ENCODE peak calls at places on chromosomes 5 and 9, in six cellular contexts. D is neuronal stem cell, Y is H9, U is IMR-90, A is H1, S is trophoblast cell. B is an unnamed sample.

GRCh38 chr9:134460206-134460605 is 134.0 kb downstream of the RXRA start:
- DNase-seq in Y (no peak), S (no peak), U (no peak), D (no peak), A (no peak), B (no peak)

GRCh38 chr5:1127991-1128785 is 16.3 kb upstream of the SLC12A7 start:
- DNase-seq in S (no peak), U (no peak), Y (no peak), A (no peak), D (no peak), B (peak; percentile 97)

GRCh38 chr9:135498381-135499126 is 1.9 kb upstream of the MRPS2 start:
- DNase-seq in U (no peak), A (no peak), D (no peak), S (no peak), Y (no peak), B (no peak)

GRCh38 chr9:84893360-84894128 is 224.0 kb downstream of the NTRK2 start:
- DNase-seq in U (no peak), A (no peak), Y (no peak), S (no peak), D (no peak), B (no peak)

GRCh38 chr9:108419379-108419778 is 436.4 kb downstream of the ACTL7B start:
- DNase-seq in Y (no peak), D (no peak), A (no peak), U (no peak), S (no peak), B (no peak)

GRCh38 chr9:35736201-35736633 is 3.8 kb downstream of the CREB3 start:
- DNase-seq in S (no peak), Y (peak; percentile 85), U (peak; percentile 79), A (no peak), D (peak; percentile 58), B (peak; percentile 90)

GRCh38 chr5:113147088-113147487 is 170.5 kb downstream of the DCP2 start:
- DNase-seq in A (no peak), S (no peak), Y (no peak), D (no peak), U (peak; percentile 99), B (peak; percentile 95)

GRCh38 chr5:89417515-89417914 is 534.5 kb upstream of the MEF2C start:
- DNase-seq in A (no peak), Y (no peak), S (no peak), U (no peak), D (no peak), B (no peak)

GRCh38 chr9:113274474-113275146 is 762 bp downstream of the CDC26 start:
- DNase-seq in Y (no peak), S (peak; percentile 27), A (no peak), D (peak; percentile 71), U (peak; percentile 64), B (peak; percentile 80)

GRCh38 chr9:89234636-89235035 is 56.0 kb upstream of the SHC3 start:
- DNase-seq in Y (peak; percentile 63), A (no peak), U (peak; percentile 13), D (no peak), S (no peak), B (no peak)

GRCh38 chr9:85290019-85290418 is 451.7 kb downstream of the AGTPBP1 start:
- DNase-seq in S (no peak), U (no peak), Y (no peak), D (no peak), A (no peak), B (no peak)

GRCh38 chr5:158819840-158820620 is 279.7 kb downstream of the EBF1 start:
- DNase-seq in Y (no peak), D (no peak), A (no peak), S (no peak), U (peak; percentile 33), B (peak; percentile 16)

GRCh38 chr5:154461531-154461930 is 15.7 kb downstream of the SAP30L start:
- DNase-seq in Y (peak; percentile 49), D (no peak), A (no peak), S (peak; percentile 23), U (peak; percentile 34), B (peak; percentile 61)

GRCh38 chr5:22250528-22250927 is 602.6 kb downstream of the CDH12 start:
- DNase-seq in Y (no peak), A (no peak), D (no peak), S (no peak), U (no peak), B (no peak)

GRCh38 chr9:77899679-77900354 is 131.8 kb downstream of the GNAQ start:
- DNase-seq in D (no peak), U (peak; percentile 87), S (no peak), A (no peak), Y (no peak), B (peak; percentile 70)

GRCh38 chr5:149932445-149933350 is 11.9 kb downstream of the PDE6A start:
- DNase-seq in D (no peak), U (no peak), S (no peak), Y (peak; percentile 70), A (no peak), B (no peak)

GRCh38 chr9:72540348-72540873 is 19.0 kb downstream of the TMC1 start:
- DNase-seq in A (no peak), U (peak; percentile 49), S (peak; percentile 83), Y (no peak), D (no peak), B (peak; percentile 48)

GRCh38 chr9:14366071-14366470 is 52.1 kb upstream of the NFIB start:
- DNase-seq in S (no peak), A (no peak), D (no peak), U (peak; percentile 93), Y (no peak), B (no peak)

GRCh38 chr5:127875235-127876021 is 172.2 kb downstream of the CCDC192 start:
- DNase-seq in Y (peak; percentile 62), D (peak; percentile 14), S (peak; percentile 38), A (peak; percentile 1), U (peak; percentile 52), B (peak; percentile 72)

GRCh38 chr9:120418315-120418714 is 161.7 kb downstream of the CDK5RAP2 start:
- DNase-seq in D (no peak), A (no peak), Y (no peak), U (no peak), S (no peak), B (no peak)

GRCh38 chr5:174910245-174910737 is 185.9 kb downstream of the MSX2 start:
- DNase-seq in D (peak; percentile 67), S (peak; percentile 48), A (peak; percentile 59), Y (peak; percentile 88), U (peak; percentile 18), B (peak; percentile 12)

GRCh38 chr9:700365-701282 is 140.9 kb upstream of the DMRT1 start:
- DNase-seq in A (no peak), Y (no peak), S (no peak), U (no peak), D (no peak), B (peak; percentile 27)

GRCh38 chr9:8685846-8686245 is 886.3 kb upstream of the DMAC1 start:
- DNase-seq in U (no peak), D (no peak), S (no peak), A (no peak), Y (no peak), B (no peak)

DNA sequence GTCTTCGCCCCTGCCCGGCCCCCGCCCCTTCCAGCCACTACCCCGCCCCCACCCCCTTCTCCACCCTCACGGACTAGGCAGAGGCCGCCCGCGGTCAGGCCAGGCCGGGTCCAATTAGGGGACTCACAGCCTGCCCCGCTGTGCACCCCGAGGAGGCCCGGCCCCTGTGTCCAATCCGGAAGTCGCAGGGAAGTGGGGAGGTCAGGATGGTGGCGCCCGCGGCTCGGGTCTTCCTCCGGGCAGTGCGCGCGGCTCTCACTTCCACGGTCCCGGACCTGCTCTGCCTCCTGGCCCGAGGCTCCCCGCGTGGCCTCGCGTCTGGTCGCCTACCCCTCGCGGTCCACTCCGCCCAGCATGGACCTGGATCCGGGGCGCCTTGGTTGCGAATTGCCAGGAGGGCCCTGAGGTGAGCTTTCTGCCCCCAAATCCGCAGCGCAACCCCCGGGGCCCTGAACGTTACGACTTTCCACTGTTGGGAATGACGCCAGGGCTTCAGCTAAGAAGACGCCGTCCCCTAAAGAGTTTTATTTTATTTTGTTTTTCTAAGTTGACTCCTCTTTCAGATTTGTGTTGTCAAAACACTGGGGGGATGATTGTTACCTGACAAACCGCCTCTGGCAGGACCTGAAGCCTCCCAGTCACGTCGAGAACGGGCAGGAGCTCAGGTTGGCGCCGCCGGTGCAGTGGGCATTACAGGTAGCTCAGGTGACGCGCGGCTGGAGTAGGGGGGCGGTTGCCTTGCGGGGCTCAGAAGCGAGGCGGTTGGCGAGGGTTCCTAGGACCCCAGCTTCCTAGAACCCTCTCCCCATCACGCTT is 790 bp upstream of the IRX2 start:
- DNase-seq in A (no peak), Y (peak; percentile 62), D (no peak), S (peak; percentile 52), U (no peak), B (no peak)
- H2AFZ ChIP-seq in A (no peak overlapping the region), Y (no peak overlapping the region), D (peak overlapping the region; percentile 80), S (peak overlapping the region; percentile 82), U (no peak overlapping the region), B (no peak overlapping the region)

GRCh38 chr9:4810565-4810964 is 17.8 kb downstream of the RCL1 start:
- DNase-seq in U (no peak), A (no peak), D (no peak), Y (no peak), S (no peak), B (no peak)
- H3K27me3 ChIP-seq in U (no peaks in the 10 kb centered on the region), A (no peaks in the 10 kb centered on the region), D (no peaks in the 10 kb centered on the region), Y (no peaks in the 10 kb centered on the region), S (no peaks in the 10 kb centered on the region), B (no peaks in the 10 kb centered on the region)

GRCh38 chr5:10540036-10540544 is 23.8 kb upstream of the ANKRD33B start:
- DNase-seq in A (no peak), S (no peak), Y (no peak), U (no peak), D (no peak), B (no peak)
- H4K91ac ChIP-seq in A (no peak overlapping the region), S (no peak overlapping the region), Y (no peak overlapping the region), U (no peak overlapping the region), D (no peak overlapping the region), B (no peak overlapping the region)

DNA sequence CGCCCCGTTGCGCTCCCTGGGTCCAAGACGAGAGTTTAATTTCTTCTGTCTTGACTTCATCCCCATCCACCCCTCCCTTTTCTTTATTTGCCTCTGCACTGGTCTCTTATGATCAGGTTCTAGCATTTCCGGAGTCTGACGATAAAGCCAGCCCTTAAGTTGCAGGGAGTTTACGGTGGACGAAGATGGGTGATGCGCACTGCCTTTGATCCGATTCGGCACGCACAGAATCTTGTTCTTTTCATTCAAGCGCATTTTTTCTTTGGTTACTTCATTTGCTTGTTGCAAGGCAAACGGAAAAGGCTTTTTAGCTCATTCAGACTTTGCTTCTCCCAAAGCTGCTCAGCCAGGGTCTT is 490 bp upstream of the MCTP1 start:
- DNase-seq in Y (peak; percentile 36), S (no peak), D (peak; percentile 31), U (no peak), A (no peak), B (peak; percentile 4)
- H2AFZ ChIP-seq in Y (no peak overlapping the region), S (peak overlapping the region; percentile 39), D (peak overlapping the region; percentile 96), U (peak overlapping the region; percentile 79), A (peak overlapping the region; percentile 14), B (no peak overlapping the region)

DNA sequence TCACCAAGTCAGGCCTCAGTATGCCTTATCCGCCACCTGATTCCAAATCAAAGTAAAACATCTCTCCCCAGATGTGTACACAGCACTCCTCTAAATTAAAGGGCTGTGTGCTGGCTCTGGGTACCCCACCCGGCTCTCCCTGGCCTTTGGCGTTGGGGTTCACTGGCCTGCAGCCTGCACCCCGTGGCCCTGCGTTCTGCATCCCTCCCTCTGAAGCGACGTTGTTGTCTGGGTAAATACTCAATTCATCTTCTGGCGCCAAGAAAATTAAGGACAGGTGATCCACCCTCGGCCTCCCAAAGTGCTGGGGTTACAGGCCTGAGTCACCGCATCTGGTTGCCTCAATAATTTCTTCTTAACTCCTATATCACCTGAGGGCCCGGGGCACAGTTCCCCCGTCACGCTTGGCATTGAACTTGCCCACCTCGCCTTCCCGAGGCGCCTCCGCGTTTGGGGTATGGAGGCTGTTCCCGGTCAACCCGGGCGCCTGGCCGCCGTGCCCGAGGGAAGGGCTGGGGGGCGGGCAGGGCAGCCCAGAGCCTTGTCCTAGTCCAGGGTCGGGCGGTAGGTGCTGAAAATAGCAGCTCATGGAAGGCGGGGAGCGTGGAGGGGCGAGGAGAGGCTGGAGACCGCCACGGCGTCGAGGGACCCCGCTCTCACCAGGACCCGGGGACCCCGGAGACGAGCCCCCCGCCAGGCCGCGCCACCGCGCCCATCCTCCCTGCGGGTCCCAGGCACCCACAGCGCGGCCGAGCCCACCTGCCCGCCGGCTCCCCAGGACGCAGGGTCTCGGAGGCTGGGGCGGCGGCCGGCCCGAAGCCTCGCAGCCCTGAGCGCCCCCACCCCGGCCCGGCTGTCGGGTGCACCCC is 531 bp downstream of the ABO start:
- DNase-seq in A (no peak), Y (no peak), U (no peak), D (no peak), S (no peak), B (no peak)
- H3K27me3 ChIP-seq in A (peaks cover 55% of the 10 kb centered on the region), Y (peaks cover 21% of the 10 kb centered on the region), U (peaks cover 62% of the 10 kb centered on the region), D (peaks cover 57% of the 10 kb centered on the region), S (peaks cover 38% of the 10 kb centered on the region), B (peaks cover 50% of the 10 kb centered on the region)